ENCODE peak calls at places on chromosome 1, in five cellular contexts. Z is HTR-8/SVneo; R is stimulated activated CD4-positive, alpha-beta T cell treated with anti-CD3 and anti-CD28 coated beads, Interleukin-2, amount 100 ng/mL, for 24 hours; T is ovary; H is NCI-H187 treated with DMSO at 0.1 percent for 48 hours. W is an unnamed sample.

GRCh38 chr1:16396591-16396990 is 29.5 kb downstream of the SZRD1 start:
- DNase-seq in Z (peak), R (no peak), H (no peak), T (peak), W (no peak)

GRCh38 chr1:231374394-231374793 is 36.3 kb downstream of the SPRTN start:
- DNase-seq in H (no peak), R (no peak), T (no peak), Z (no peak), W (no peak)

GRCh38 chr1:153288634-153289275 is 24.0 kb downstream of the PGLYRP3 start:
- DNase-seq in T (no peak), H (no peak), Z (peak), R (no peak), W (peak)

GRCh38 chr1:91234181-91234580 is 170.5 kb downstream of the HFM1 start:
- DNase-seq in T (no peak), R (no peak), H (no peak), Z (no peak), W (no peak)

GRCh38 chr1:154611150-154611865 is 3.3 kb upstream of the ADAR start:
- DNase-seq in Z (no peak), T (no peak), H (no peak), R (no peak), W (no peak)

GRCh38 chr1:42567038-42567437 is 91.2 kb upstream of the PPIH start:
- DNase-seq in H (no peak), Z (no peak), R (no peak), T (no peak), W (no peak)

GRCh38 chr1:244815600-244816099 is 19.8 kb upstream of the COX20 start:
- DNase-seq in R (no peak), H (no peak), Z (no peak), T (no peak), W (no peak)

GRCh38 chr1:211748810-211749209 is 73.4 kb upstream of the NEK2 start:
- DNase-seq in R (no peak), H (no peak), Z (no peak), T (no peak), W (no peak)

GRCh38 chr1:53878492-53879105 is 11.0 kb downstream of the YIPF1 start:
- DNase-seq in Z (no peak), R (no peak), H (no peak), T (no peak), W (peak)

GRCh38 chr1:53826367-53826766 is 11.7 kb downstream of the NDC1 start:
- DNase-seq in R (no peak), Z (no peak), T (no peak), H (no peak), W (no peak)

GRCh38 chr1:155134322-155134721 is 1.3 kb upstream of the SLC50A1 start:
- DNase-seq in H (no peak), Z (no peak), T (no peak), R (no peak), W (no peak)

GRCh38 chr1:54815086-54815876 is 14.2 kb upstream of the TTC22 start:
- DNase-seq in H (no peak), Z (no peak), R (no peak), T (no peak), W (no peak)

GRCh38 chr1:201268604-201269151 is 14.6 kb upstream of the PKP1 start:
- DNase-seq in T (no peak), R (no peak), H (no peak), Z (peak), W (no peak)

GRCh38 chr1:6745073-6745472 is 40.2 kb upstream of the CAMTA1 start:
- DNase-seq in Z (no peak), H (no peak), R (peak), T (no peak), W (no peak)

GRCh38 chr1:197392541-197392940 is 124.5 kb downstream of the CRB1 start:
- DNase-seq in H (no peak), T (no peak), R (no peak), Z (no peak), W (no peak)

GRCh38 chr1:16946646-16947045 is 24.9 kb downstream of the CROCC start:
- DNase-seq in R (no peak), T (no peak), H (no peak), Z (no peak), W (no peak)

GRCh38 chr1:151990856-151991198 is 2.8 kb downstream of the S100A10 start:
- DNase-seq in H (no peak), Z (no peak), T (peak), R (no peak), W (no peak)

GRCh38 chr1:41915786-41916571 is 2.7 kb downstream of the HIVEP3 start:
- DNase-seq in H (peak), Z (no peak), T (no peak), R (peak), W (no peak)

GRCh38 chr1:20442920-20443625 is 42.9 kb downstream of the CAMK2N1 start:
- DNase-seq in H (no peak), R (no peak), Z (no peak), T (no peak), W (no peak)

GRCh38 chr1:94017155-94017829 is 103.7 kb downstream of the ABCA4 start:
- DNase-seq in H (no peak), R (no peak), T (no peak), Z (no peak), W (no peak)

GRCh38 chr1:53697671-53698380 is 41.1 kb downstream of the GLIS1 start:
- DNase-seq in Z (no peak), H (no peak), T (no peak), R (no peak), W (no peak)

GRCh38 chr1:93804412-93804811 is 74.6 kb downstream of the DNTTIP2 start:
- DNase-seq in R (no peak), H (no peak), Z (peak), T (no peak), W (no peak)

W was measured in GM10248.